ENCODE peak calls at places on chromosomes 13 and 19, in seven cellular contexts. One of them, this sample, is unnamed.
A peak's percentile ranks its signal among the peaks of the same experiment; 100 is the strongest.

GRCh38 chr19:7898967-7899366 is 4.7 kb upstream of the MAP2K7 start:
- DNase-seq in AG04450: no peak
- DNase-seq in heart left ventricle: no peak
- DNase-seq in endodermal cell: no peak
- DNase-seq in colonic mucosa: no peak
- DNase-seq in fibroblast of mammary gland: no peak
- DNase-seq in tibial artery: no peak
- DNase-seq in this sample: no peak

GRCh38 chr19:31572671-31573298 is 223.5 kb upstream of the TSHZ3 start:
- DNase-seq in colonic mucosa: no peak
- DNase-seq in AG04450: no peak
- DNase-seq in heart left ventricle: no peak
- DNase-seq in tibial artery: no peak
- DNase-seq in endodermal cell: peak; percentile 22
- DNase-seq in fibroblast of mammary gland: no peak
- DNase-seq in this sample: no peak

GRCh38 chr13:105598551-105598950 is 936.9 kb downstream of the EFNB2 start:
- DNase-seq in endodermal cell: no peak
- DNase-seq in tibial artery: no peak
- DNase-seq in fibroblast of mammary gland: peak; percentile 17
- DNase-seq in heart left ventricle: no peak
- DNase-seq in AG04450: no peak
- DNase-seq in colonic mucosa: no peak
- DNase-seq in this sample: peak; percentile 41

GRCh38 chr13:26721251-26721939 is 39.2 kb downstream of the GPR12 start:
- DNase-seq in heart left ventricle: peak; percentile 37
- DNase-seq in tibial artery: no peak
- DNase-seq in fibroblast of mammary gland: no peak
- DNase-seq in colonic mucosa: no peak
- DNase-seq in AG04450: no peak
- DNase-seq in endodermal cell: no peak
- DNase-seq in this sample: no peak

GRCh38 chr13:97030705-97031452 is 36.6 kb upstream of the OXGR1 start:
- DNase-seq in colonic mucosa: no peak
- DNase-seq in endodermal cell: no peak
- DNase-seq in fibroblast of mammary gland: peak; percentile 77
- DNase-seq in heart left ventricle: no peak
- DNase-seq in tibial artery: no peak
- DNase-seq in AG04450: peak; percentile 4
- DNase-seq in this sample: peak; percentile 84

GRCh38 chr19:46748325-46749109 is 2.3 kb upstream of the STRN4 start:
- DNase-seq in colonic mucosa: peak; percentile 80
- DNase-seq in heart left ventricle: peak; percentile 73
- DNase-seq in fibroblast of mammary gland: peak; percentile 69
- DNase-seq in tibial artery: peak; percentile 78
- DNase-seq in AG04450: no peak
- DNase-seq in endodermal cell: peak; percentile 93
- DNase-seq in this sample: peak; percentile 80

GRCh38 chr19:16588089-16588823 is 16.0 kb upstream of the SLC35E1 start:
- DNase-seq in endodermal cell: no peak
- DNase-seq in AG04450: no peak
- DNase-seq in colonic mucosa: peak; percentile 47
- DNase-seq in tibial artery: no peak
- DNase-seq in fibroblast of mammary gland: peak; percentile 59
- DNase-seq in heart left ventricle: no peak
- DNase-seq in this sample: peak; percentile 43

GRCh38 chr19:44050740-44051653 is 839 bp upstream of the ZNF223 start:
- DNase-seq in tibial artery: no peak
- DNase-seq in endodermal cell: no peak
- DNase-seq in heart left ventricle: no peak
- DNase-seq in fibroblast of mammary gland: no peak
- DNase-seq in colonic mucosa: peak; percentile 58
- DNase-seq in AG04450: no peak
- DNase-seq in this sample: peak; percentile 8

GRCh38 chr19:45613926-45614725 is 12.1 kb upstream of the GPR4 start:
- DNase-seq in tibial artery: no peak
- DNase-seq in heart left ventricle: no peak
- DNase-seq in fibroblast of mammary gland: peak; percentile 92
- DNase-seq in AG04450: peak; percentile 55
- DNase-seq in colonic mucosa: peak; percentile 83
- DNase-seq in endodermal cell: no peak
- DNase-seq in this sample: peak; percentile 93

GRCh38 chr13:18959996-18960395 is 221.6 kb downstream of the TUBA3C start:
- DNase-seq in endodermal cell: no peak
- DNase-seq in colonic mucosa: no peak
- DNase-seq in tibial artery: no peak
- DNase-seq in AG04450: no peak
- DNase-seq in fibroblast of mammary gland: no peak
- DNase-seq in heart left ventricle: no peak
- DNase-seq in this sample: no peak

GRCh38 chr19:15788594-15789270 is 1.3 kb downstream of the OR10H5 start:
- DNase-seq in colonic mucosa: peak; percentile 58
- DNase-seq in AG04450: no peak
- DNase-seq in fibroblast of mammary gland: no peak
- DNase-seq in tibial artery: no peak
- DNase-seq in endodermal cell: no peak
- DNase-seq in heart left ventricle: no peak
- DNase-seq in this sample: no peak

GRCh38 chr19:14383898-14384669 is 2.8 kb downstream of the ADGRE5 start:
- DNase-seq in endodermal cell: no peak
- DNase-seq in heart left ventricle: no peak
- DNase-seq in AG04450: no peak
- DNase-seq in fibroblast of mammary gland: peak; percentile 57
- DNase-seq in tibial artery: peak; percentile 56
- DNase-seq in colonic mucosa: peak; percentile 58
- DNase-seq in this sample: peak; percentile 48

GRCh38 chr19:16527971-16528521 is 14.2 kb downstream of the CHERP start:
- DNase-seq in colonic mucosa: no peak
- DNase-seq in tibial artery: no peak
- DNase-seq in endodermal cell: peak; percentile 85
- DNase-seq in heart left ventricle: no peak
- DNase-seq in AG04450: no peak
- DNase-seq in fibroblast of mammary gland: peak; percentile 32
- DNase-seq in this sample: peak; percentile 32

GRCh38 chr13:32309812-32310706 is 5.1 kb downstream of the ZAR1L start:
- DNase-seq in colonic mucosa: peak; percentile 30
- DNase-seq in tibial artery: no peak
- DNase-seq in AG04450: peak; percentile 41
- DNase-seq in heart left ventricle: no peak
- DNase-seq in endodermal cell: peak; percentile 52
- DNase-seq in fibroblast of mammary gland: peak; percentile 76
- DNase-seq in this sample: peak; percentile 82

GRCh38 chr19:2121416-2122051 is 24.8 kb downstream of the IZUMO4 start:
- DNase-seq in heart left ventricle: no peak
- DNase-seq in colonic mucosa: no peak
- DNase-seq in endodermal cell: no peak
- DNase-seq in tibial artery: no peak
- DNase-seq in AG04450: no peak
- DNase-seq in fibroblast of mammary gland: no peak
- DNase-seq in this sample: no peak

GRCh38 chr19:1754651-1755466 is 1.6 kb downstream of the ONECUT3 start:
- DNase-seq in colonic mucosa: no peak
- DNase-seq in endodermal cell: peak; percentile 75
- DNase-seq in fibroblast of mammary gland: peak; percentile 22
- DNase-seq in AG04450: no peak
- DNase-seq in tibial artery: no peak
- DNase-seq in heart left ventricle: no peak
- DNase-seq in this sample: peak; percentile 28

GRCh38 chr13:19818223-19818842 is 35.6 kb upstream of the PSPC1 start:
- DNase-seq in heart left ventricle: peak; percentile 33
- DNase-seq in fibroblast of mammary gland: peak; percentile 11
- DNase-seq in AG04450: no peak
- DNase-seq in colonic mucosa: peak; percentile 42
- DNase-seq in endodermal cell: peak; percentile 97
- DNase-seq in tibial artery: no peak
- DNase-seq in this sample: no peak

GRCh38 chr19:47391510-47392223 is 27.7 kb downstream of the MEIS3 start:
- DNase-seq in colonic mucosa: peak; percentile 76
- DNase-seq in fibroblast of mammary gland: peak; percentile 72
- DNase-seq in AG04450: peak; percentile 23
- DNase-seq in endodermal cell: peak; percentile 98
- DNase-seq in heart left ventricle: peak; percentile 71
- DNase-seq in tibial artery: peak; percentile 66
- DNase-seq in this sample: peak; percentile 78

GRCh38 chr19:2691951-2692350 is 10.5 kb downstream of the GNG7 start:
- DNase-seq in colonic mucosa: no peak
- DNase-seq in fibroblast of mammary gland: no peak
- DNase-seq in tibial artery: no peak
- DNase-seq in endodermal cell: no peak
- DNase-seq in AG04450: no peak
- DNase-seq in heart left ventricle: no peak
- DNase-seq in this sample: no peak

GRCh38 chr13:50382951-50383350 is 367.7 kb downstream of the KCNRG start:
- DNase-seq in endodermal cell: no peak
- DNase-seq in fibroblast of mammary gland: no peak
- DNase-seq in tibial artery: no peak
- DNase-seq in heart left ventricle: no peak
- DNase-seq in colonic mucosa: no peak
- DNase-seq in AG04450: no peak
- DNase-seq in this sample: no peak

GRCh38 chr13:40271511-40271910 is 394.9 kb downstream of the FOXO1 start:
- DNase-seq in heart left ventricle: peak; percentile 52
- DNase-seq in fibroblast of mammary gland: no peak
- DNase-seq in colonic mucosa: no peak
- DNase-seq in endodermal cell: no peak
- DNase-seq in tibial artery: peak; percentile 43
- DNase-seq in AG04450: no peak
- DNase-seq in this sample: no peak

GRCh38 chr13:66926851-66927524 is 303.1 kb downstream of the PCDH9 start:
- DNase-seq in AG04450: no peak
- DNase-seq in endodermal cell: no peak
- DNase-seq in colonic mucosa: no peak
- DNase-seq in tibial artery: no peak
- DNase-seq in heart left ventricle: no peak
- DNase-seq in fibroblast of mammary gland: no peak
- DNase-seq in this sample: peak; percentile 48

GRCh38 chr19:13013649-13014048 is 18.4 kb downstream of the NFIX start:
- DNase-seq in colonic mucosa: no peak
- DNase-seq in endodermal cell: no peak
- DNase-seq in fibroblast of mammary gland: peak; percentile 63
- DNase-seq in heart left ventricle: no peak
- DNase-seq in AG04450: no peak
- DNase-seq in tibial artery: no peak
- DNase-seq in this sample: no peak
- H3K4me3 ChIP-seq in colonic mucosa: no peak overlapping the region
- H3K4me3 ChIP-seq in endodermal cell: peak overlapping the region; percentile 38
- H3K4me3 ChIP-seq in fibroblast of mammary gland: peak overlapping the region; percentile 45
- H3K4me3 ChIP-seq in heart left ventricle: peak overlapping the region; percentile 35
- H3K4me3 ChIP-seq in AG04450: no peak overlapping the region
- H3K4me3 ChIP-seq in tibial artery: peak overlapping the region; percentile 54
- H3K4me3 ChIP-seq in this sample: peak overlapping the region; percentile 48

DNA sequence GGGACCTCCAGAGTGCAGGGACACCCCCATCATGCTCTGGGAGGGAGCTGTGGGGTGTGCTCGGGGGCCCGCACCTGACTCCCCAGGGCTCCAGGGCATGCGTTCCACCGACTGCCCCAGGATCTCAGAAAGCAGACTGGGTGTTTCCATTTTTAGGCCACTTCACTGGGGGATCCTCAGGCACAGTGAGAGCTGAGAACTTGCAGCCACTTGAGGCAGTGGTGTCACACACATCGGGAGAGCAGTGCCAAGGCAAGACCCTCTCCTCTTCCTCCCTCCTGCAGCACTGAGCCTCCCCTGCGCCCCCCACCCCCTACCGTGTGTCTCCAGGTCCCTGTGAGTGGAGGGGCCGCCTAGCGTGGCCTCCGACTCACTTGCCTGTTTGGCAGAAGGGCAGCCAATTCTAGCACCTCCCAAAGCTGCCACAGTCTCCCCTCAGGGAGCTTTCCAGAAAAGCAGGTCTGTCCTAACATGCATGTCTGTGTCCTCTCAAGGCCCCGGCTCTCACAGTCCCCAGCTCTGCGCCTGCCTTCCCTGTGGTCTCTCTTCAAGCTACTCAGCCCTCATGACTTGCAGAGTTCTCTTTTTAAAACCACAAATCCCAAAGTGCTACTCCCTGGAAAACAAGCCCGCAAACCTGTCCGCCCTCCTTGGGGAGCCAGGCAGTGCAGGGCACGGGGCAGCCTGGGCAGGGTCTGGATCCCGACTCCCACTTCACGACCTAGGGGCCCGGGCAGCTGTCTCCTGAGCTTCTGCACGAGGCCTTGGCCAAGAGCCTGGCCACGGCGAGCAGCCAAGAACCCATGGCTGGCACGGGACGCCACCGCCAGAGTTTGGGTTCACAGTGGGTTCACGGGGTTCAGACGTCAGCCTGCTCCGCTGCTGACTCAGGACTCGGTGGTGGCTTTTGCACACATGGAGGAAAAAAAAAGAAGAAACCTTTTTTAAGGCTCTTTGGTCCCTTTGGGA is 94.1 kb downstream of the STK24 start:
- DNase-seq in colonic mucosa: peak; percentile 69
- DNase-seq in tibial artery: peak; percentile 64
- DNase-seq in endodermal cell: peak; percentile 79
- DNase-seq in heart left ventricle: peak; percentile 86
- DNase-seq in AG04450: no peak
- DNase-seq in fibroblast of mammary gland: peak; percentile 79
- DNase-seq in this sample: peak; percentile 76
- TF ChIP-seq CTCF in colonic mucosa: no peak
- TF ChIP-seq CTCF in tibial artery: no peak
- TF ChIP-seq CTCF in endodermal cell: peak; percentile 69
- TF ChIP-seq CTCF in heart left ventricle: peak; percentile 48
- TF ChIP-seq CTCF in AG04450: peak; percentile 11
- TF ChIP-seq CTCF in fibroblast of mammary gland: no peak
- TF ChIP-seq CTCF in this sample: no peak

GRCh38 chr13:23509781-23510543 is 60.2 kb upstream of the TNFRSF19 start:
- DNase-seq in fibroblast of mammary gland: peak; percentile 68
- DNase-seq in heart left ventricle: no peak
- DNase-seq in tibial artery: no peak
- DNase-seq in AG04450: peak; percentile 60
- DNase-seq in endodermal cell: no peak
- DNase-seq in colonic mucosa: no peak
- DNase-seq in this sample: peak; percentile 82
- H3K4me3 ChIP-seq in fibroblast of mammary gland: no peak overlapping the region
- H3K4me3 ChIP-seq in heart left ventricle: no peak overlapping the region
- H3K4me3 ChIP-seq in tibial artery: no peak overlapping the region
- H3K4me3 ChIP-seq in AG04450: no peak overlapping the region
- H3K4me3 ChIP-seq in endodermal cell: no peak overlapping the region
- H3K4me3 ChIP-seq in colonic mucosa: no peak overlapping the region
- H3K4me3 ChIP-seq in this sample: no peak overlapping the region

DNA sequence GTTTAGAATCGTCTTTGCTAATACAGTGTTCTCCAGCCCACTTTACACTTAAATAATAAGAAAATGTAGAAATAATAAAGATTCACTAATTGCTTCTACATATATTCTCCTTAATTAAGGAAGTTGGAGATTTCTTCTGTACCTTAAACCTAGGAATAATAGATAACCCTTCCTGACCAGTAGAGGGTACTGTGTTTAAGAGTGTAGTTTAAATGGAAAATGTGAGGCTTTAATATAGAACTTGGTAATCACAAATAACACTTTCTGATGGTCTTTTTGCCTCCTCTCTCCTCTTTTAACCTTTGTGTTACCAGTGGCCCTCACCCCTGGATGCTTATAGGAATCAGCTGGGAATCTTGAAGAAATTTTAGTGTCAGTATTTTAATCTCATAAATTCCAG is 20.7 kb downstream of the POMP start:
- DNase-seq in AG04450: no peak
- DNase-seq in heart left ventricle: no peak
- DNase-seq in fibroblast of mammary gland: peak; percentile 33
- DNase-seq in endodermal cell: no peak
- DNase-seq in tibial artery: no peak
- DNase-seq in colonic mucosa: no peak
- DNase-seq in this sample: peak; percentile 42
- TF ChIP-seq CTCF in AG04450: peak; percentile 51
- TF ChIP-seq CTCF in heart left ventricle: peak; percentile 47
- TF ChIP-seq CTCF in fibroblast of mammary gland: peak; percentile 42
- TF ChIP-seq CTCF in endodermal cell: peak; percentile 71
- TF ChIP-seq CTCF in tibial artery: peak; percentile 16
- TF ChIP-seq CTCF in colonic mucosa: peak; percentile 31
- TF ChIP-seq CTCF in this sample: peak; percentile 38

GRCh38 chr13:80337011-80337688 is 3.8 kb downstream of the SPRY2 start:
- DNase-seq in heart left ventricle: peak; percentile 30
- DNase-seq in AG04450: no peak
- DNase-seq in fibroblast of mammary gland: peak; percentile 25
- DNase-seq in colonic mucosa: peak; percentile 35
- DNase-seq in endodermal cell: peak; percentile 56
- DNase-seq in tibial artery: no peak
- DNase-seq in this sample: peak; percentile 28
- H3K4me3 ChIP-seq in heart left ventricle: peak overlapping the region; percentile 97
- H3K4me3 ChIP-seq in AG04450: peak overlapping the region; percentile 95
- H3K4me3 ChIP-seq in fibroblast of mammary gland: peak overlapping the region; percentile 82
- H3K4me3 ChIP-seq in colonic mucosa: peak overlapping the region; percentile 55
- H3K4me3 ChIP-seq in endodermal cell: peak overlapping the region; percentile 99
- H3K4me3 ChIP-seq in tibial artery: peak overlapping the region; percentile 80
- H3K4me3 ChIP-seq in this sample: peak overlapping the region; percentile 73